ENCODE peak calls at places on chromosomes 5 and 9, in six cellular contexts. F is brain microvascular endothelial cell, X is tibial nerve, R is PC-9, D is H9, E is GM12878. O is an unnamed sample.

GRCh38 chr9:18438300-18438925 is 35.5 kb upstream of the ADAMTSL1 start:
- DNase-seq in X (no peak), F (peak), R (no peak), E (no peak), D (peak), O (peak)

GRCh38 chr5:27592231-27592630 is 553.8 kb upstream of the CDH9 start:
- DNase-seq in F (peak), E (no peak), X (no peak), D (no peak), R (peak), O (no peak)

GRCh38 chr9:91162784-91163440 is 198.8 kb downstream of the AUH start:
- DNase-seq in D (no peak), X (no peak), F (no peak), E (peak), R (peak), O (no peak)

GRCh38 chr9:7961076-7961475 is 161.5 kb upstream of the DMAC1 start:
- DNase-seq in E (no peak), F (no peak), X (no peak), D (no peak), R (no peak), O (no peak)

GRCh38 chr9:133813749-133814585 is 75.8 kb upstream of the SARDH start:
- DNase-seq in R (no peak), F (no peak), D (no peak), X (no peak), E (no peak), O (peak)

GRCh38 chr9:35726876-35727438 is 5.0 kb downstream of the TLN1 start:
- DNase-seq in X (no peak), E (no peak), F (peak), R (no peak), D (peak), O (no peak)

GRCh38 chr9:136587145-136587943 is 41.5 kb upstream of the NOTCH1 start:
- DNase-seq in D (peak), R (no peak), F (peak), X (peak), E (no peak), O (peak)

GRCh38 chr9:127519301-127520166 is 68.2 kb downstream of the LRSAM1 start:
- DNase-seq in X (no peak), R (peak), E (peak), D (peak), F (peak), O (peak)

GRCh38 chr9:95140821-95141220 is 176.7 kb downstream of the FANCC start:
- DNase-seq in F (no peak), X (no peak), D (no peak), R (no peak), E (no peak), O (no peak)

GRCh38 chr9:89779816-89780215 is 175.0 kb downstream of the GADD45G start:
- DNase-seq in R (no peak), D (no peak), X (no peak), E (no peak), F (no peak), O (no peak)

GRCh38 chr9:116279230-116279629 is 125.6 kb downstream of the PAPPA start:
- DNase-seq in R (no peak), F (no peak), D (peak), E (no peak), X (no peak), O (no peak)

GRCh38 chr9:134162212-134162775 is 2.1 kb downstream of the RNU6ATAC start:
- DNase-seq in X (no peak), D (no peak), E (no peak), F (no peak), R (no peak), O (no peak)

GRCh38 chr5:172175263-172175719 is 12.7 kb downstream of the STK10 start:
- DNase-seq in R (no peak), X (no peak), F (no peak), E (peak), D (no peak), O (peak)

GRCh38 chr5:80916661-80917060 is 43.5 kb upstream of the RASGRF2 start:
- DNase-seq in E (no peak), D (no peak), R (no peak), F (no peak), X (no peak), O (no peak)

GRCh38 chr5:42784132-42784531 is 27.5 kb downstream of the CCDC152 start:
- DNase-seq in E (no peak), D (no peak), F (no peak), R (no peak), X (no peak), O (no peak)

GRCh38 chr5:159444441-159445082 is 114.3 kb upstream of the IL12B start:
- DNase-seq in R (peak), X (no peak), E (no peak), F (peak), D (peak), O (no peak)

GRCh38 chr5:28743362-28743761 is 1705.0 kb upstream of the CDH9 start:
- DNase-seq in F (no peak), E (no peak), D (no peak), R (no peak), X (no peak), O (no peak)

GRCh38 chr5:115516372-115516771 is 28.2 kb downstream of the FEM1C start:
- DNase-seq in E (no peak), D (no peak), F (no peak), R (no peak), X (no peak), O (no peak)

GRCh38 chr5:137641148-137641547 is 94.7 kb downstream of the KLHL3 start:
- DNase-seq in R (no peak), F (peak), E (no peak), D (no peak), X (no peak), O (no peak)

GRCh38 chr5:131548190-131548589 is 86.8 kb downstream of the RAPGEF6 start:
- DNase-seq in R (no peak), D (no peak), F (no peak), X (no peak), E (no peak), O (no peak)

GRCh38 chr9:2066312-2067273 is 51.4 kb downstream of the SMARCA2 start:
- DNase-seq in E (no peak), R (no peak), X (no peak), D (no peak), F (peak), O (no peak)

GRCh38 chr5:75951716-75952115 is 131.5 kb upstream of the SV2C start:
- DNase-seq in E (no peak), F (no peak), R (no peak), X (no peak), D (no peak), O (no peak)

GRCh38 chr9:127175764-127176163 is 53.3 kb upstream of the ANGPTL2 start:
- DNase-seq in D (no peak), F (no peak), R (no peak), E (no peak), X (no peak), O (no peak)

GRCh38 chr9:124242331-124243194 is 15.2 kb upstream of the NEK6 start:
- DNase-seq in X (no peak), D (peak), E (no peak), R (peak), F (no peak), O (peak)

GRCh38 chr5:40733842-40734563 is 21.8 kb downstream of the TTC33 start:
- DNase-seq in X (no peak), R (no peak), E (no peak), F (no peak), D (no peak), O (no peak)

GRCh38 chr9:93673271-93673843 is 97.0 kb downstream of the PHF2 start:
- DNase-seq in X (no peak), E (no peak), D (peak), R (no peak), F (no peak), O (peak)

GRCh38 chr9:131609116-131609830 is 64.0 kb downstream of the PRRT1B start:
- DNase-seq in R (peak), D (no peak), F (peak), X (peak), E (no peak), O (no peak)

GRCh38 chr9:112180387-112180881 is 5.3 kb upstream of the SUSD1 start:
- DNase-seq in X (no peak), D (no peak), E (no peak), R (peak), F (no peak), O (no peak)

GRCh38 chr9:108442604-108443277 is 413.0 kb downstream of the ACTL7B start:
- DNase-seq in F (no peak), E (no peak), X (no peak), R (no peak), D (no peak), O (no peak)

DNA sequence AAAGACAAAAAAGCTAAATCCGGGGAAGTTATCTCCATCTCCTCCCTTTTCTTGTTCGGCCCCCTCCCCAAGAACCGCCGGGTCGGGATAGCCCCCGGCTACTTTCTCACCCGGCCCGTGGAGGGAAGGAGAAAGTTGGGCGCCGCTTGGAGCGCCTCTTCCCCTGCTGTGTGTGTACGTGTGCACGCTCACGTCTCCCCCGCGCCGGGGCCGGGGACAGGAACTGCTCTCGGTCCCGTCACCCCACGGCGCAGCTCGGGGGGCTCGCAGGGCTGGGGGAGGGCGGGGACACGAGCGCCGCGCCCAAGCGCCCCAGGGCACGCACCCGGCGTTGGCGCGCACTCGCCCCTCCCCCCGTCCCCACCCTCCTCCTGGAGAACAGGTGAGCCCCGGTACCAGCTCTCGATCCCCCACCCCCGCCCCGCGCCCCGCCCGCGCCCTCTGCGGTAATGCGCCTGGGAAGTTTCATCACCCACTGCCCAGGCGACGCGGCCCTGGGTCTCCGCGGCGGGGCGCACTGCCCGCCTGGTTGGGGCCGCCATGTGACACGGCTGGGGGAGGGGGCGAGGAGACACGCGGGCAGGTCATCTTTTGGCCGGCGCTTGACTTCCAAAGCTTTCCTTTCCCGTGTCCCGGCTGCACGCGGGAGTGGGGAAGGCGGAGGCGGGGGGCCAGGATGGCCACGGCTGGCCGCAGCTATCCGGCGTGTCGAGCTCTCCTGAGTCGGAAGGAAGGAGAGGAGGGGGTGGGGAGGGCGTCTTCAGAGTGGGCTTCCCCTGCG is 1.3 kb upstream of the STC2 start:
- DNase-seq in D (peak), R (peak), X (no peak), F (no peak), E (peak), O (no peak)
- TF ChIP-seq CTCF in D (peak), R (peak), X (no peak), F (no peak), E (no peak), O (no peak)

GRCh38 chr9:110975278-110975677 is 63.0 kb downstream of the LPAR1 start:
- DNase-seq in F (no peak), E (no peak), R (no peak), X (no peak), D (no peak), O (no peak)

GRCh38 chr9:110971234-110971633 is 67.0 kb downstream of the LPAR1 start:
- DNase-seq in X (no peak), D (no peak), E (no peak), R (no peak), F (no peak), O (no peak)

GRCh38 chr9:110967196-110967595 is 71.1 kb downstream of the LPAR1 start:
- DNase-seq in X (no peak), R (no peak), D (no peak), E (no peak), F (no peak), O (no peak)

GRCh38 chr9:110971705-110972104 is 66.6 kb downstream of the LPAR1 start:
- DNase-seq in E (no peak), D (no peak), R (no peak), X (no peak), F (no peak), O (no peak)

GRCh38 chr9:110969971-110970381 is 68.3 kb downstream of the LPAR1 start:
- DNase-seq in D (no peak), F (peak), E (no peak), X (no peak), R (peak), O (no peak)
- H3K27ac ChIP-seq in D (no peak), F (no peak), E (no peak), X (no peak), R (peak), O (no peak)

DNA sequence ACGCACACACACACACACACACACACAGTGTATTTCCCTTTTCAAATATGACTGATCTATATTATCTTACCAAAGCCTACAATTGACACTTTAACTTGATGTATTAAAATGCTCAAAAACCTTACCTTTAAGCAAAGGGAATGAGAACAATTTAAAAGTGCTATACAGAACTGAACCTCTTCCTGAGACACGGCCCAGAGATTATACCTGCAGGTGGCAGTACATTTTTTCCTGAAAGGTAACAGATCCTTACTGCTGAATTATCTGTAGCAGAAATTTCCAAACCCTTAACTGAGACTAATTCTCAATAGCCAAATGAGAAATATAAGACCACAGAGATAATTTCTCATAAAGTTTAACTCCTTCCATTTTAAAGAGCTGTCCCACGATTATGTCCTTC is 91.1 kb downstream of the MYO10 start:
- DNase-seq in D (no peak), R (no peak), F (no peak), E (no peak), X (no peak), O (no peak)
- TF ChIP-seq CTCF in D (peak), R (peak), F (no peak), E (no peak), X (no peak), O (no peak)

DNA sequence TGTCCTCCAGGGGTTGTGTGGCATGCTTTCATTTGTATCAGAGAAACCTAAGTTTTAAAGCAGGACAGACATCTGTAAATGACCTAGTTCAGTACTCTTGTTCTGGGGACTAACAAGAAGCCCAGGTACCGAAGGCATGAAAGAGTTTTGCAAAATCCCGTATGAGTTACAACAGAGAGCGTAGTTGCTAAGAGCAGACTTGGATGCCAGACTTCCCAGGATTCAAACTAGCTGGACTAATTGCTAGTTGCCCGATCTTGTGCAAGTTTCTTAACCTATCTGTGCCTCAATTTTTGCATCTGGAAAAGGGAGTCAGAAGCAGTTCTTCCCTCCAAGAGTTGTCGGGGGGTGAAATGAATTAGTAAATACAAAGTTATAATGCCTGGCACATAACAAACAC is 20.9 kb downstream of the FBXL7 start:
- DNase-seq in X (no peak), E (no peak), F (no peak), R (no peak), D (no peak), O (no peak)
- H3K27ac ChIP-seq in X (no peak), E (no peak), F (no peak), R (no peak), D (no peak), O (no peak)

DNA sequence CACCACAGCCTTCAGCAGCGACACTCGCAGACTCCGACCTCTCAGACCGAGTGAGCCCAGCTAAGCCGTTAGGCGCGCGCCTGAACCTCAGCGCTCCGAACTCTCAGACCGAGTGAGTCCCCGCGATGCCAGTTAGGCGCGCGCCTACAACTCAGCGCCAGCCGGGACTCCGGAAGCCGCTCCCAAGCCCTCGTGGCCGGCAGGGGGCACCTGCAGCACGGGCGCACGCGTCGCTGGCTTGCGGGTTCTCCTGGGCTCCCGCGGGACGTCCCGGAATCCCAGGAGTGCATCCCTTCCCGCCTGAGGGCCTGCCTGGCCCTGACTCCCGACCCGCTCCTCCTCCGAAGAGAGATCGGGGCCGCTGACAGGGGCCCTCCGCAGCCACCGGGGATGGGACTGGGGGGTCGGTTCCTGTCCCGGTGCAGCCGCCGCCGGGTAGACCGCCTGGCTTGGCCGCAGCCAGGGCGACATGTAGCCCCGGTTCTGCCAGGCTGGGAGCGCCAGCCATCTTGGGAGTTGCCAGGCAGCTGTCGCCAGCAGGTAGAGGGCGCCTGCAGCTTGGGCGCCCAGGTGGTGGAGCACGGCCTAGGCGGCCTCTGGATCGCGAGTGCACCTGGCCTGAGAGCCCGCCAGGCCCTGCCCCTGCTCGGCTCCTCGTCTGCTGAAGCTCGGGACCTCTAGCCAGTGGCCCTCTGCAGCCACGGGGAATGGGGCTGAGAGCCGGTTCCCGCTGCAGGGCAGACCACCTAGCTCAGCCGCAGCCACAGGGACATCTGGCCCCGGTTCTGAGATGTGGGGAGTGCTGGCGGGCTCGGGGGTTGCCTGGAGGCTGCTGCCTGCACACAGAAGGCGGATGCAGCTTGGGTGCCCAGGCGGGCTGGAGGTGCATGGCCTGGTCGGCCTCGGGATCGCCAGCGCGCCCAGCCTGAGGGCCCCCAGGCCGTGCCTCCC is at the start of gene ANKRD18A:
- DNase-seq in D (peak), R (peak), E (no peak), X (no peak), F (peak), O (peak)
- TF ChIP-seq CTCF in D (peak), R (peak), E (peak), X (peak), F (peak), O (peak)

GRCh38 chr5:15023266-15023665 is 151.7 kb upstream of the ANKH start:
- DNase-seq in D (no peak), F (no peak), E (no peak), X (no peak), R (no peak), O (no peak)
- H3K27ac ChIP-seq in D (no peak), F (no peak), E (no peak), X (no peak), R (no peak), O (no peak)

DNA sequence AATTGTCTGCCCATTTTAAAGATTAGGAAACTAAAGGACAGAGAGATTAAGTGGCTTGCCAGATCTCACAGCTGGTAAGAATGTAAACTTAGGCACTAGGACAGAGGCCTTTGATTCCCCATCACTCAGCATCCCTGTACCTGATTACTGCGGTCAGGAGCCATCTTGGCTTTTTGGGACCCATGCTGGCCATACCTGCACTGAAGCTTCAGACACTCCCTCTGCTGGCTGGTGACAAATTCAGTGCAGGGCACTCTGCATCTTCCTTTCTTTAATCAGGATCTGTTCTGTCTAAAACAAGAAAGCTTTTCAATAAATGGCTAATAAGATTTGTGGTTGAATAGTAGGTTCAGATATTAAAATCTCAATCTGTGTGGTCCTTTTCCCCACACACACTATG is 215.5 kb upstream of the RORB start:
- DNase-seq in R (no peak), D (peak), E (no peak), F (no peak), X (no peak), O (no peak)
- TF ChIP-seq CTCF in R (peak), D (peak), E (peak), F (peak), X (no peak), O (no peak)

DNA sequence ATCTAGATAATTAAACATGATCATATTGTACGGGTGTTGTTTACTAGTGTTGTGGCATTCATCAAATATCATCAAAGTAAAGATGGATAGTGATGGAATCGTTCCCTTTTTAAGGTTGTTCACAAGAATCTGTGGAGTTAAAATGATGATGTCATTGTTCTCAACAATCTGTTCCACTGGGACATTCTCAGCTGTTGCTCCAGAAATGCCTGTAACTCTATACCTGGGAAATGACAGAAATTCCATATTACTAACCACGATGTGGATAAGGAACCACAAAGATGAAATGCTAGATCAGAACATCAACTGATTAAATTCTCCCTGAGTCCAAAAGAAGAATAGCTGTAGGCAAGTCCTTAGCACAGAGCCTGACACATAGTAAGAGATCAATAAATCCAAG is 38.0 kb downstream of the RIGI start:
- DNase-seq in F (peak), X (no peak), R (no peak), E (no peak), D (no peak), O (no peak)
- H3K27ac ChIP-seq in F (peak), X (no peak), R (no peak), E (no peak), D (no peak), O (no peak)